ENCODE peak calls at places on chromosomes 13 and 19, in nine cellular contexts. One of them, this sample, is unnamed.

GRCh38 chr13:93690139-93690538 is 463.5 kb downstream of the GPC6 start:
- DNase-seq in NB4: peak; percentile 18
- DNase-seq in kidney: no peak
- DNase-seq in A549: no peak
- DNase-seq in breast epithelium: no peak
- DNase-seq in spleen: no peak
- DNase-seq in activated CD8-positive, alpha-beta T cell treated with anti-CD3 and anti-CD28 coated beads for 36 hours: no peak
- DNase-seq in Panc1: no peak
- DNase-seq in tibial nerve: peak; percentile 18
- DNase-seq in this sample: peak; percentile 15

GRCh38 chr13:109436055-109436622 is 350.2 kb downstream of the IRS2 start:
- DNase-seq in NB4: no peak
- DNase-seq in kidney: no peak
- DNase-seq in A549: no peak
- DNase-seq in breast epithelium: peak; percentile 62
- DNase-seq in spleen: no peak
- DNase-seq in activated CD8-positive, alpha-beta T cell treated with anti-CD3 and anti-CD28 coated beads for 36 hours: no peak
- DNase-seq in Panc1: no peak
- DNase-seq in tibial nerve: no peak
- DNase-seq in this sample: no peak

GRCh38 chr19:18587962-18588610 is 512 bp upstream of the REX1BD start:
- DNase-seq in NB4: peak; percentile 49
- DNase-seq in kidney: no peak
- DNase-seq in A549: no peak
- DNase-seq in breast epithelium: no peak
- DNase-seq in spleen: no peak
- DNase-seq in activated CD8-positive, alpha-beta T cell treated with anti-CD3 and anti-CD28 coated beads for 36 hours: peak; percentile 26
- DNase-seq in Panc1: no peak
- DNase-seq in tibial nerve: no peak
- DNase-seq in this sample: no peak

GRCh38 chr13:111383591-111384440 is 63.4 kb downstream of the TEX29 start:
- DNase-seq in NB4: no peak
- DNase-seq in kidney: no peak
- DNase-seq in A549: no peak
- DNase-seq in breast epithelium: no peak
- DNase-seq in spleen: peak; percentile 58
- DNase-seq in activated CD8-positive, alpha-beta T cell treated with anti-CD3 and anti-CD28 coated beads for 36 hours: no peak
- DNase-seq in Panc1: no peak
- DNase-seq in tibial nerve: no peak
- DNase-seq in this sample: no peak

GRCh38 chr13:109644069-109644750 is 142.2 kb downstream of the IRS2 start:
- DNase-seq in NB4: no peak
- DNase-seq in kidney: no peak
- DNase-seq in A549: no peak
- DNase-seq in breast epithelium: no peak
- DNase-seq in spleen: no peak
- DNase-seq in activated CD8-positive, alpha-beta T cell treated with anti-CD3 and anti-CD28 coated beads for 36 hours: no peak
- DNase-seq in Panc1: no peak
- DNase-seq in tibial nerve: no peak
- DNase-seq in this sample: no peak

GRCh38 chr13:30679483-30680330 is 55.6 kb upstream of the ALOX5AP start:
- DNase-seq in NB4: peak; percentile 57
- DNase-seq in kidney: no peak
- DNase-seq in A549: peak; percentile 40
- DNase-seq in breast epithelium: no peak
- DNase-seq in spleen: no peak
- DNase-seq in activated CD8-positive, alpha-beta T cell treated with anti-CD3 and anti-CD28 coated beads for 36 hours: peak; percentile 46
- DNase-seq in Panc1: peak; percentile 30
- DNase-seq in tibial nerve: no peak
- DNase-seq in this sample: peak; percentile 32

GRCh38 chr13:106815545-106815944 is 247.6 kb upstream of the ARGLU1 start:
- DNase-seq in NB4: no peak
- DNase-seq in kidney: no peak
- DNase-seq in A549: no peak
- DNase-seq in breast epithelium: no peak
- DNase-seq in spleen: no peak
- DNase-seq in activated CD8-positive, alpha-beta T cell treated with anti-CD3 and anti-CD28 coated beads for 36 hours: no peak
- DNase-seq in Panc1: no peak
- DNase-seq in tibial nerve: no peak
- DNase-seq in this sample: no peak

GRCh38 chr13:26449063-26449848 is 108.2 kb upstream of the WASF3 start:
- DNase-seq in NB4: no peak
- DNase-seq in kidney: no peak
- DNase-seq in A549: no peak
- DNase-seq in breast epithelium: no peak
- DNase-seq in spleen: no peak
- DNase-seq in activated CD8-positive, alpha-beta T cell treated with anti-CD3 and anti-CD28 coated beads for 36 hours: no peak
- DNase-seq in Panc1: no peak
- DNase-seq in tibial nerve: no peak
- DNase-seq in this sample: peak; percentile 29

GRCh38 chr13:40503966-40504591 is 162.4 kb downstream of the FOXO1 start:
- DNase-seq in NB4: no peak
- DNase-seq in kidney: no peak
- DNase-seq in A549: peak; percentile 90
- DNase-seq in breast epithelium: peak; percentile 57
- DNase-seq in spleen: no peak
- DNase-seq in activated CD8-positive, alpha-beta T cell treated with anti-CD3 and anti-CD28 coated beads for 36 hours: no peak
- DNase-seq in Panc1: no peak
- DNase-seq in tibial nerve: no peak
- DNase-seq in this sample: peak; percentile 62

GRCh38 chr13:36815069-36815468 is 4.0 kb upstream of the RFXAP start:
- DNase-seq in NB4: peak; percentile 32
- DNase-seq in kidney: no peak
- DNase-seq in A549: peak; percentile 7
- DNase-seq in breast epithelium: no peak
- DNase-seq in spleen: no peak
- DNase-seq in activated CD8-positive, alpha-beta T cell treated with anti-CD3 and anti-CD28 coated beads for 36 hours: peak; percentile 33
- DNase-seq in Panc1: no peak
- DNase-seq in tibial nerve: no peak
- DNase-seq in this sample: no peak

GRCh38 chr19:33245948-33246728 is 20.5 kb upstream of the SLC7A10 start:
- DNase-seq in NB4: peak; percentile 32
- DNase-seq in kidney: peak; percentile 54
- DNase-seq in A549: no peak
- DNase-seq in breast epithelium: no peak
- DNase-seq in spleen: peak; percentile 73
- DNase-seq in activated CD8-positive, alpha-beta T cell treated with anti-CD3 and anti-CD28 coated beads for 36 hours: peak; percentile 43
- DNase-seq in Panc1: no peak
- DNase-seq in tibial nerve: no peak
- DNase-seq in this sample: no peak

GRCh38 chr19:703651-704446 is 4.9 kb upstream of the PALM start:
- DNase-seq in NB4: peak; percentile 84
- DNase-seq in kidney: peak; percentile 95
- DNase-seq in A549: peak; percentile 85
- DNase-seq in breast epithelium: no peak
- DNase-seq in spleen: peak; percentile 92
- DNase-seq in activated CD8-positive, alpha-beta T cell treated with anti-CD3 and anti-CD28 coated beads for 36 hours: peak; percentile 82
- DNase-seq in Panc1: no peak
- DNase-seq in tibial nerve: peak; percentile 76
- DNase-seq in this sample: no peak

GRCh38 chr13:47114030-47114429 is 217.2 kb upstream of the HTR2A start:
- DNase-seq in NB4: no peak
- DNase-seq in kidney: no peak
- DNase-seq in A549: no peak
- DNase-seq in breast epithelium: no peak
- DNase-seq in spleen: no peak
- DNase-seq in activated CD8-positive, alpha-beta T cell treated with anti-CD3 and anti-CD28 coated beads for 36 hours: no peak
- DNase-seq in Panc1: no peak
- DNase-seq in tibial nerve: no peak
- DNase-seq in this sample: peak; percentile 82

GRCh38 chr13:31807090-31807541 is 67.8 kb downstream of the RXFP2 start:
- DNase-seq in NB4: peak; percentile 73
- DNase-seq in kidney: no peak
- DNase-seq in A549: no peak
- DNase-seq in breast epithelium: no peak
- DNase-seq in spleen: no peak
- DNase-seq in activated CD8-positive, alpha-beta T cell treated with anti-CD3 and anti-CD28 coated beads for 36 hours: peak; percentile 13
- DNase-seq in Panc1: no peak
- DNase-seq in tibial nerve: no peak
- DNase-seq in this sample: peak; percentile 64

GRCh38 chr19:310781-311496 is 19.7 kb upstream of the PLPP2 start:
- DNase-seq in NB4: no peak
- DNase-seq in kidney: peak; percentile 60
- DNase-seq in A549: no peak
- DNase-seq in breast epithelium: no peak
- DNase-seq in spleen: peak; percentile 77
- DNase-seq in activated CD8-positive, alpha-beta T cell treated with anti-CD3 and anti-CD28 coated beads for 36 hours: no peak
- DNase-seq in Panc1: no peak
- DNase-seq in tibial nerve: no peak
- DNase-seq in this sample: no peak

DNA sequence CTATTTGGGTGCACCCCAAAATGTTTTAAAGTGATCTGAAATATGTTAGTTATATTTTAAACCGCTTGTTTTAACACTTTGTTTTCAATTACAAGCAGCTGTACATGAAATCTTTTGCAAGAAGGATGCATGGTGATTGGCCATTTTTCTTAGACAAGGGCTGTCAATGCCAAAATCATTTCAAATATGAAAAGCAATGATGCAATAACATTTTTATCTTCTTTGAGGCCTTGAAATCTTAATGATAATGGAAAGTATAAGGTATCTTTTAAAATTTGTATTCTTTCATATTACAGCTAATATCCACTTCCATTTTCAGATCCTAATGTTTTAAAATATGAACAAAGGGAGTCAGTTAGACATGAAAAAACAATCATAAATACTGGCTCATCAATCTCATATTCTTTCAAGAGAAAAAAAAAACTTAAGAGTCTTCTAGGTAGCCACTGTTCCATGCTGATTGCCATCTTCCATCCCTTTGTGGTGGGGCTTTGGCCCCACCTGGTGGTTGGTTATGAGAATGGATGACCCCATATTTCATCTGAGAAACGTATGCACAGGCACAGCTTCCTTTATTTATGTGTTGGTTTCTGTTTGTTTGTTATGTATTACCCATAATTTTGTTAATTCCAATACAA is 330.3 kb upstream of the MIR17HG start:
- DNase-seq in NB4: peak; percentile 65
- DNase-seq in kidney: no peak
- DNase-seq in A549: peak; percentile 53
- DNase-seq in breast epithelium: no peak
- DNase-seq in spleen: no peak
- DNase-seq in activated CD8-positive, alpha-beta T cell treated with anti-CD3 and anti-CD28 coated beads for 36 hours: peak; percentile 51
- DNase-seq in Panc1: peak; percentile 42
- DNase-seq in tibial nerve: no peak
- DNase-seq in this sample: peak; percentile 12
- TF ChIP-seq CTCF in NB4: peak; percentile 82
- TF ChIP-seq CTCF in kidney: peak; percentile 56
- TF ChIP-seq CTCF in A549: peak; percentile 80
- TF ChIP-seq CTCF in breast epithelium: peak; percentile 45
- TF ChIP-seq CTCF in spleen: peak; percentile 53
- TF ChIP-seq CTCF in activated CD8-positive, alpha-beta T cell treated with anti-CD3 and anti-CD28 coated beads for 36 hours: peak; percentile 74
- TF ChIP-seq CTCF in Panc1: peak; percentile 82
- TF ChIP-seq CTCF in tibial nerve: peak; percentile 44
- TF ChIP-seq CTCF in this sample: peak; percentile 67

DNA sequence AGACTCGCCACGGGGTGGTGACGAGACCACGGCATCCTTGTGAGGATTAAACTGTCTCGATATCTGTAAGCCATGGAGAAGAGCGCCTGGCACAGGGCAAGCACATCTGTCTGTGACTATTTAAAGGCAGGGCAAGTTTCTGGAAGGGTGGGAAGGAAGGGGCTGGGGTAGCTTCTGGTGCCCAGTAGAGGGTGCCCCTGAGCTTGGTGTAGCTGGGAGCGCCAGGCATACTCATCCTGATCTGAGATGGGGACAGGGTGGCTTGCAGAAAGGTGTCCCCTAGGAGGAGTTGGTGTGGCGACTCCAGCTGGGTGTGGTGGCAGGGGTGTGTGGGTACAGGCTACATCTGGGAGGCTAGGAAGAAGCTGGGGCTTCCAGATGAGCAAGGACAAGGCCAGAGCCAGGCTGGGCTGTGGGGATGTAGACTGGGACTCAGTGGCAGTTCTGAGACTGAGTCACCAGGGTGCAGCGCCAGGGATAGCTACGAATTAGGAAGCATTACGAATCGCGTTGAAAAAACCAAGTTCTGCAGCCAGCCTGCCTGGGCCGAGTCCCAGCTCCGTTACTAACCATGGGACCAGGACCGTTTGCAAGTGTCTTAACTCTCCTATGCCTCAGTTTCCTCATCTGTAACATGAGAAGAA is 23.1 kb upstream of the ASPDH start:
- DNase-seq in NB4: no peak
- DNase-seq in kidney: no peak
- DNase-seq in A549: no peak
- DNase-seq in breast epithelium: no peak
- DNase-seq in spleen: no peak
- DNase-seq in activated CD8-positive, alpha-beta T cell treated with anti-CD3 and anti-CD28 coated beads for 36 hours: no peak
- DNase-seq in Panc1: no peak
- DNase-seq in tibial nerve: no peak
- DNase-seq in this sample: no peak
- TF ChIP-seq CTCF in NB4: no peak
- TF ChIP-seq CTCF in kidney: no peak
- TF ChIP-seq CTCF in A549: no peak
- TF ChIP-seq CTCF in breast epithelium: no peak
- TF ChIP-seq CTCF in spleen: no peak
- TF ChIP-seq CTCF in activated CD8-positive, alpha-beta T cell treated with anti-CD3 and anti-CD28 coated beads for 36 hours: no peak
- TF ChIP-seq CTCF in Panc1: no peak
- TF ChIP-seq CTCF in tibial nerve: no peak
- TF ChIP-seq CTCF in this sample: no peak

GRCh38 chr13:71968025-71968424 is 101.0 kb upstream of the DACH1 start:
- DNase-seq in NB4: no peak
- DNase-seq in kidney: no peak
- DNase-seq in A549: no peak
- DNase-seq in breast epithelium: no peak
- DNase-seq in spleen: no peak
- DNase-seq in activated CD8-positive, alpha-beta T cell treated with anti-CD3 and anti-CD28 coated beads for 36 hours: no peak
- DNase-seq in Panc1: no peak
- DNase-seq in tibial nerve: no peak
- DNase-seq in this sample: no peak

GRCh38 chr13:71964491-71965108 is 97.6 kb upstream of the DACH1 start:
- DNase-seq in NB4: no peak
- DNase-seq in kidney: no peak
- DNase-seq in A549: no peak
- DNase-seq in breast epithelium: no peak
- DNase-seq in spleen: no peak
- DNase-seq in activated CD8-positive, alpha-beta T cell treated with anti-CD3 and anti-CD28 coated beads for 36 hours: no peak
- DNase-seq in Panc1: no peak
- DNase-seq in tibial nerve: no peak
- DNase-seq in this sample: no peak

GRCh38 chr13:71962126-71962525 is 95.1 kb upstream of the DACH1 start:
- DNase-seq in NB4: no peak
- DNase-seq in kidney: no peak
- DNase-seq in A549: no peak
- DNase-seq in breast epithelium: no peak
- DNase-seq in spleen: no peak
- DNase-seq in activated CD8-positive, alpha-beta T cell treated with anti-CD3 and anti-CD28 coated beads for 36 hours: no peak
- DNase-seq in Panc1: no peak
- DNase-seq in tibial nerve: no peak
- DNase-seq in this sample: no peak

GRCh38 chr13:71962735-71963134 is 95.7 kb upstream of the DACH1 start:
- DNase-seq in NB4: no peak
- DNase-seq in kidney: no peak
- DNase-seq in A549: no peak
- DNase-seq in breast epithelium: no peak
- DNase-seq in spleen: no peak
- DNase-seq in activated CD8-positive, alpha-beta T cell treated with anti-CD3 and anti-CD28 coated beads for 36 hours: no peak
- DNase-seq in Panc1: no peak
- DNase-seq in tibial nerve: no peak
- DNase-seq in this sample: no peak
- TF ChIP-seq CTCF in NB4: no peak
- TF ChIP-seq CTCF in kidney: no peak
- TF ChIP-seq CTCF in A549: no peak
- TF ChIP-seq CTCF in breast epithelium: no peak
- TF ChIP-seq CTCF in spleen: no peak
- TF ChIP-seq CTCF in activated CD8-positive, alpha-beta T cell treated with anti-CD3 and anti-CD28 coated beads for 36 hours: no peak
- TF ChIP-seq CTCF in Panc1: no peak
- TF ChIP-seq CTCF in tibial nerve: no peak
- TF ChIP-seq CTCF in this sample: no peak

GRCh38 chr13:95530178-95530577 is 22.3 kb upstream of the CLDN10 start:
- DNase-seq in NB4: peak; percentile 83
- DNase-seq in kidney: no peak
- DNase-seq in A549: peak; percentile 51
- DNase-seq in breast epithelium: no peak
- DNase-seq in spleen: no peak
- DNase-seq in activated CD8-positive, alpha-beta T cell treated with anti-CD3 and anti-CD28 coated beads for 36 hours: no peak
- DNase-seq in Panc1: no peak
- DNase-seq in tibial nerve: no peak
- DNase-seq in this sample: peak; percentile 11
- TF ChIP-seq CTCF in NB4: peak; percentile 2
- TF ChIP-seq CTCF in kidney: no peak
- TF ChIP-seq CTCF in A549: no peak
- TF ChIP-seq CTCF in breast epithelium: no peak
- TF ChIP-seq CTCF in spleen: no peak
- TF ChIP-seq CTCF in activated CD8-positive, alpha-beta T cell treated with anti-CD3 and anti-CD28 coated beads for 36 hours: no peak
- TF ChIP-seq CTCF in Panc1: no peak
- TF ChIP-seq CTCF in tibial nerve: no peak
- TF ChIP-seq CTCF in this sample: no peak

This sample was measured in AG10803.